ENCODE peak calls at places on chromosomes 2 and 18, in five cellular contexts. J, Z, V, C and K are unnamed samples.

GRCh38 chr2:151367571-151367970 is 10.2 kb downstream of the TNFAIP6 start:
- DNase-seq in C (no peak), Z (no peak), V (no peak), J (no peak), K (no peak)

GRCh38 chr2:107719781-107720180 is 106.9 kb upstream of the RGPD4 start:
- DNase-seq in C (no peak), Z (no peak), V (no peak), J (no peak), K (no peak)

GRCh38 chr2:170873035-170873692 is 55.9 kb upstream of the GORASP2 start:
- DNase-seq in Z (peak; percentile 97), V (peak; percentile 83), C (no peak), J (peak; percentile 80), K (peak; percentile 81)

GRCh38 chr18:78993014-78993926 is 13.7 kb downstream of the SALL3 start:
- DNase-seq in Z (no peak), V (no peak), J (no peak), C (no peak), K (no peak)

GRCh38 chr2:46074501-46074900 is 222.7 kb upstream of the EPAS1 start:
- DNase-seq in C (no peak), Z (no peak), V (no peak), J (no peak), K (no peak)

GRCh38 chr2:113157108-113157896 is 16.5 kb upstream of the PSD4 start:
- DNase-seq in V (no peak), Z (no peak), C (no peak), J (peak; percentile 79), K (no peak)

GRCh38 chr18:60873708-60874107 is 459.5 kb upstream of the CDH20 start:
- DNase-seq in V (peak; percentile 73), C (no peak), J (no peak), Z (no peak), K (no peak)

GRCh38 chr2:42132066-42132965 is 36.8 kb upstream of the EML4 start:
- DNase-seq in J (peak; percentile 21), Z (no peak), C (no peak), V (no peak), K (no peak)

GRCh38 chr2:137333386-137333972 is 568.1 kb downstream of the THSD7B start:
- DNase-seq in V (no peak), Z (no peak), C (no peak), J (no peak), K (no peak)

GRCh38 chr2:42450136-42450535 is 43.6 kb downstream of the KCNG3 start:
- DNase-seq in C (no peak), V (no peak), Z (no peak), J (no peak), K (no peak)

GRCh38 chr2:162245737-162246136 is 2.5 kb upstream of the FAP start:
- DNase-seq in C (no peak), V (no peak), Z (peak; percentile 0), J (no peak), K (no peak)

GRCh38 chr2:46334389-46335345 is 37.5 kb downstream of the EPAS1 start:
- DNase-seq in C (no peak), V (peak; percentile 77), J (no peak), Z (no peak), K (no peak)

GRCh38 chr2:85719609-85720240 is 25.6 kb downstream of the GNLY start:
- DNase-seq in V (no peak), J (peak; percentile 76), C (no peak), Z (no peak), K (no peak)

GRCh38 chr2:109217362-109218086 is 88.5 kb downstream of the SH3RF3 start:
- DNase-seq in V (no peak), J (no peak), C (no peak), Z (no peak), K (no peak)

GRCh38 chr18:52286675-52287074 is 53.3 kb upstream of the DCC start:
- DNase-seq in Z (no peak), J (no peak), V (no peak), C (no peak), K (no peak)

GRCh38 chr2:207133493-207133861 is 32.3 kb downstream of the KLF7 start:
- DNase-seq in V (no peak), Z (no peak), J (no peak), C (no peak), K (no peak)

GRCh38 chr2:38406597-38407110 is 29.6 kb upstream of the ATL2 start:
- DNase-seq in J (peak; percentile 89), C (no peak), Z (peak; percentile 49), V (no peak), K (no peak)

GRCh38 chr2:2101924-2102323 is 229.2 kb downstream of the MYT1L start:
- DNase-seq in V (no peak), Z (peak; percentile 57), C (no peak), J (peak; percentile 14), K (no peak)

GRCh38 chr2:144170172-144170571 is 349.7 kb downstream of the ZEB2 start:
- DNase-seq in V (no peak), C (no peak), Z (no peak), J (no peak), K (no peak)

GRCh38 chr2:23330214-23330613 is 54.8 kb upstream of the KLHL29 start:
- DNase-seq in J (peak; percentile 56), C (no peak), V (peak; percentile 9), Z (peak; percentile 57), K (no peak)

GRCh38 chr2:27891063-27891819 is 712 bp downstream of the BABAM2 start:
- DNase-seq in C (no peak), V (peak; percentile 90), J (peak; percentile 84), Z (peak; percentile 88), K (peak; percentile 52)

GRCh38 chr18:24995056-24995455 is 356.9 kb downstream of the ZNF521 start:
- DNase-seq in J (no peak), Z (no peak), V (no peak), C (no peak), K (no peak)

GRCh38 chr2:190578158-190579057 is 43.9 kb upstream of the NEMP2 start:
- DNase-seq in V (peak; percentile 69), J (peak; percentile 72), Z (peak; percentile 75), C (no peak), K (peak; percentile 49)

GRCh38 chr2:133747965-133748700 is 179.9 kb upstream of the NCKAP5 start:
- DNase-seq in Z (no peak), V (no peak), J (no peak), C (no peak), K (no peak)

GRCh38 chr2:241126201-241126611 is 23.1 kb downstream of the PASK start:
- DNase-seq in J (no peak), C (no peak), Z (no peak), V (peak; percentile 53), K (peak; percentile 4)

GRCh38 chr2:25740810-25741381 is 67.5 kb upstream of the DTNB start:
- DNase-seq in C (no peak), V (no peak), Z (no peak), J (peak; percentile 92), K (no peak)

GRCh38 chr2:1205853-1206252 is 207.4 kb upstream of the TPO start:
- DNase-seq in V (no peak), C (no peak), J (no peak), Z (no peak), K (no peak)

GRCh38 chr2:20660506-20660905 is 6.4 kb upstream of the GDF7 start:
- DNase-seq in Z (no peak), C (no peak), J (no peak), V (no peak), K (peak; percentile 2)

GRCh38 chr2:19850056-19850455 is 51.7 kb downstream of the TTC32 start:
- DNase-seq in C (no peak), V (no peak), J (no peak), Z (no peak), K (no peak)